ENCODE peak calls at places on chromosomes 5 and 9, in nine cellular contexts. Z is spleen, B is stomach, G is HCT116, C is SK-N-SH, Y is transverse colon, W is GM12891, T is prostate gland, H is H1. R is an unnamed sample.

GRCh38 chr5:84986688-84987087 is 602.0 kb upstream of the EDIL3 start:
- DNase-seq in Z (no peak), B (no peak), G (no peak), C (no peak), Y (no peak), W (no peak), T (no peak), H (no peak), R (no peak)

GRCh38 chr5:50320131-50320749 is 120.8 kb downstream of the EMB start:
- DNase-seq in Z (no peak), B (no peak), G (peak; percentile 6), C (no peak), Y (no peak), W (no peak), T (no peak), H (no peak), R (no peak)

GRCh38 chr9:104025945-104026344 is 68.2 kb upstream of the SMC2 start:
- DNase-seq in Z (no peak), B (no peak), G (no peak), C (no peak), Y (no peak), W (no peak), T (no peak), H (no peak), R (no peak)

GRCh38 chr9:14389146-14389545 is 75.2 kb upstream of the NFIB start:
- DNase-seq in Z (no peak), B (no peak), G (no peak), C (no peak), Y (no peak), W (no peak), T (no peak), H (no peak), R (no peak)

GRCh38 chr5:56178823-56179222 is 54.3 kb downstream of the ANKRD55 start:
- DNase-seq in Z (no peak), B (no peak), G (no peak), C (no peak), Y (no peak), W (no peak), T (no peak), H (no peak), R (no peak)

GRCh38 chr5:40791715-40792139 is 6.4 kb downstream of the PRKAA1 start:
- DNase-seq in Z (no peak), B (no peak), G (no peak), C (no peak), Y (no peak), W (no peak), T (no peak), H (no peak), R (no peak)

GRCh38 chr9:1094749-1095148 is 44.6 kb downstream of the DMRT2 start:
- DNase-seq in Z (no peak), B (no peak), G (no peak), C (no peak), Y (no peak), W (no peak), T (no peak), H (no peak), R (no peak)

GRCh38 chr9:38423939-38424843 is at the start of gene IGFBPL1:
- DNase-seq in Z (no peak), B (no peak), G (no peak), C (peak; percentile 89), Y (no peak), W (peak; percentile 36), T (no peak), H (no peak), R (peak; percentile 70)

GRCh38 chr5:558871-559503 is 34.7 kb upstream of the SLC9A3 start:
- DNase-seq in Z (no peak), B (no peak), G (no peak), C (no peak), Y (no peak), W (no peak), T (no peak), H (no peak), R (no peak)

GRCh38 chr5:59873113-59873512 is 20.4 kb downstream of the PDE4D start:
- DNase-seq in Z (no peak), B (no peak), G (no peak), C (no peak), Y (no peak), W (no peak), T (no peak), H (no peak), R (no peak)

DNA sequence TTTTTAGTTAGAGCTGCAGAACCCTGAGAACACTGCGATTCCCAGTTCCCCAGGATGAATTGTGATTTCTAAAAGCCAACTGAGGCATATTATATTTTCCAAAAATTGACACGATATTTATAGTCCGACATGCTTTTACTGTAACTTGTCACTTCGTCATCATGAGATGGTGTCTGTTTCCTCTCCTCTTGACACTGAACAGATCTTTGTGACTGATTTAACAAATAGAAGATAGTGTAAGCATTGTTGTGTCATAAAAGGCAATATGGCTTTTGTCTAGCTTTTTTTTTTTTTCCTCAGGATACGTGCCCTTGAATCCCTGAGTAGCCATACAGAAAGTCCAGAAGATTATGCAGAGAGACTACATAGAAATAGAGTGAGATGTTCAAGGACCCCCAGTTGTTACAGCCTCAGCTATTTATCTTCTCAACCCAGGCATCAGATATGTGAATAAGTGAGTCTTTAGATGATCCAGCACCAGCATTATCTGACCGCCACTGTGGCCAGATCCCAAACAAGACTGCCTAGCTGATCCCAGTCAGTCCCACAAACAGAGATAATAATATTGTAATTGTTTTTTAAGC is 27.8 kb upstream of the CCL21 start:
- DNase-seq in Z (no peak), B (no peak), G (no peak), C (peak; percentile 55), Y (no peak), W (no peak), T (no peak), H (no peak), R (no peak)
- TF ChIP-seq POLR2AphosphoS5 in Z (no peak), B (no peak), G (no peak), C (no peak), Y (peak; percentile 84), W (no peak), T (no peak), H (no peak), R (no peak)

DNA sequence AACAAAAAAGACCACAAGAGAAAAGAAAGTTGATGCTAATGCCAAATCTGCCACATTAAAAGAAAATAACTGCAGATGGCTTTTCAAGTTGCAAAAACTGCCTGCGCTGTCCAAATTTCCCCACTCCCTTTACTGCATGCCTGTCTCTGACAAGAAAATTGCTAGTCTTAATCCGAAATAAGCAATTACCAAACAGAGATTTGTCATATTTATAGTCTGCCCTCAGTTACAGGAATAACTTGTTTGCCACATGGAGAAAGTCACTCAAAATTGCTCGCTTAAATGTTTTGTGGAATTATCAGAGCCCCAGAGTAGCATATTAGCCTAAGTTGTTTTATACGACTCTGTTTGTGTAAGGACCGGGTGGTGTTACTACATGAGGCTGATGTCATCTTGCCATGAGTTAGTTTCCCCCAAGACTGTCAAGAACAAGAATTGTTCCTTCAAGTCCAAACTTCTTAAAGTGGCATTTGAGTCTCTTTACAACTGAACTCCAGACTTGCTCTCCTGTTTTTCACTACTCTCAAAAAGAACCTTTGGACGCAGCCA is 160.9 kb downstream of the CEP120 start:
- DNase-seq in Z (no peak), B (no peak), G (no peak), C (no peak), Y (no peak), W (no peak), T (no peak), H (no peak), R (no peak)
- TF ChIP-seq POLR2AphosphoS5 in Z (no peak), B (no peak), G (no peak), C (no peak), Y (no peak), W (no peak), T (no peak), H (no peak), R (no peak)

DNA sequence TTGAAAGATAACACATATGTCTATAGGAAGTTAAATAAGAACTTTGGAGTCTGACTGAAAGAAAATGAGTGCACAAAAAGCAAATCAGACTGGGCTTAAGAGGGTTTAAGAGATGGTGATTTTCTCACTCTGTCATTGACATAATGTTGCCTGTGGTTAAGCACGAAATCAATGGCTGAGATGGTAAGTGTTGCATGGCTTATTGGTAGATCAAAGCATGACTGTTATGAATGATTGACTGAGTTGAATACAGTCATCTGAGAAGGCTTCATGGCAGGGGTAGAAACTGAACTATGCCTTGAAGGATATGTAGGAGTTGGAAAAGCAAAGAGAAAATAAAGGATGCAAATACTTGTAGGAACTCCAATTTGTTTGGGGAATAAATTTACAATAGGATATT is 136.6 kb downstream of the PLPPR1 start:
- DNase-seq in Z (no peak), B (no peak), G (no peak), C (no peak), Y (no peak), W (no peak), T (no peak), H (no peak), R (no peak)
- TF ChIP-seq POLR2AphosphoS5 in Z (no peak), B (no peak), G (no peak), C (no peak), Y (no peak), W (no peak), T (no peak), H (no peak), R (no peak)

DNA sequence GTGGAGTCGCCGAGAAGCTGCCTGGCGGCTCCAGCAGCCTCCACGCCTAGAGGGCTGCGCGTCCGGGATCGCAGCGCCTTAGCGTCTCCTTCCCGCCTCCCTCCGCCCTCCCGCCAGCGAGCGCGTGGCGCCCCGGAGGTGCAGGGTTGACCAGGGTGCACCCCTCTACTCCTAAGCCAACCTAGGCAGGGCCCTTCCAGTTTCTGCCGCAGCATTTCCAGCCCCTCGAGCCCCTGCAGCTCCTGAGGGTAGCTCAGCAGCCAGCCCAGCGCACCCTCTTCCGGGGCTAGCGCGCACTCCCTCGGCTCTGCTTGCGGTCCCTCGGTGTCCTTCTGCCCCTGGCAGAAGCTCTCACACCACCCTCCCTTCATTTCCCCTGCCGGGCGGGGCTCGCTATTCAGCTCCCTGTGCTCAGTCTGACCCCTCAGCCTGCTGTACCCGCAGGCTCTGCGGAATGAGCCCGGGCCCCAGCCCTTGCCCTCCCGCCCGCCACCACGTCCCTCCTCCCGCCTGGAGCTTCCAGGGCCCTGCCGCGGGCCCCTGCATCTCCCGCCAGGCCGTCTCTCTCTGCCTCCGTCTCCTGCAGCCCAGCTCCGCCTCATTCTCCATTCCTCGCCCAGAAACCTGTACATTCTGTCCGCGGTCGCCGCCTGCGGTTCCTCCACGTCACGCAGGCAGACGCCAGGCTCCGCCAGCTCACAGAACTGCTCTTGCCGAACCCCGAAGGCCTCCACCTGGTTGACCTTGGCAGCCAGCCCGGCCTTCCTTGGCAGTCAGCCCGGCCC is 61.8 kb downstream of the SPATA31C2 start:
- DNase-seq in Z (peak; percentile 75), B (peak; percentile 96), G (peak; percentile 63), C (peak; percentile 91), Y (peak; percentile 91), W (peak; percentile 18), T (peak; percentile 51), H (peak; percentile 49), R (peak; percentile 73)
- TF ChIP-seq POLR2AphosphoS5 in Z (no peak), B (peak; percentile 74), G (peak; percentile 41), C (no peak), Y (peak; percentile 64), W (no peak), T (no peak), H (peak; percentile 27), R (no peak)

DNA sequence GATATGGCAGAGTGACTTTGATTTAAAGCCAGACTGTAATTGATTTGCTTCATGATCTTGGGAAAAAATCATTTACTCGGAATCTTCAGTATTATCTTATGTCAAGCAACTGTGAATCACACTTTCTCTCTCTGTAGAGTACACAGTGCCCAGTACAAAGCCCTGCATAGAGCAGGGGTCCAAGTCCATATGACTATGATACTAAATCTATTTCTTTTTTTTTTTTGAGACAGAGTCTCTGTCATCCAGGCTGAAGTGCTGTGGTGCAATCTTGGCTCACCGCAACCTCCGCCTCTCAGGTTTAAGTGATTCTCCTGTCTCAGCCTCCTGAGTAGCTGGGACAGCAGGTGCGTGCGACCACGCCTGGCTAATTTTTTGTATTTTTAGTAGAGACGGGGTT is 194.8 kb upstream of the SEMA6A start:
- DNase-seq in Z (no peak), B (no peak), G (no peak), C (no peak), Y (no peak), W (no peak), T (no peak), H (no peak), R (no peak)
- TF ChIP-seq POLR2AphosphoS5 in Z (no peak), B (no peak), G (no peak), C (no peak), Y (no peak), W (no peak), T (no peak), H (no peak), R (no peak)

R was measured in GM23338.